ENCODE peak calls at places on chromosomes 5 and 9, in five cellular contexts. O is hepatocyte, L is NCI-H1417, T is amniotic stem cell, C is Kasumi-1. V is an unnamed sample.

GRCh38 chr9:98039474-98040072 is 17.0 kb upstream of the NANS start:
- DNase-seq in C (no peak), O (no peak), L (no peak), T (no peak), V (no peak)

GRCh38 chr9:18195223-18195622 is 278.7 kb upstream of the ADAMTSL1 start:
- DNase-seq in C (no peak), T (no peak), O (no peak), L (no peak), V (no peak)

GRCh38 chr5:150658699-150659265 is 2.3 kb upstream of the MYOZ3 start:
- DNase-seq in O (peak; percentile 16), C (no peak), L (no peak), T (no peak), V (no peak)

GRCh38 chr9:94498801-94499454 is 56.0 kb upstream of the PCAT7 start:
- DNase-seq in C (no peak), L (no peak), O (no peak), T (no peak), V (no peak)

GRCh38 chr5:160930361-160930760 is 78.3 kb upstream of the ATP10B start:
- DNase-seq in T (no peak), O (peak; percentile 78), C (no peak), L (no peak), V (no peak)

GRCh38 chr9:93061260-93061751 is 2.8 kb downstream of the SUSD3 start:
- DNase-seq in L (no peak), O (no peak), T (no peak), C (no peak), V (no peak)

GRCh38 chr5:41638685-41639084 is 128.3 kb upstream of the PLCXD3 start:
- DNase-seq in T (no peak), C (no peak), O (peak; percentile 18), L (no peak), V (no peak)

GRCh38 chr5:36250427-36250826 is 8.7 kb upstream of the NADK2 start:
- DNase-seq in O (no peak), C (no peak), T (no peak), L (no peak), V (no peak)

GRCh38 chr5:34656001-34656699 is at the start of gene RAI14:
- DNase-seq in L (no peak), O (peak; percentile 92), T (peak; percentile 68), C (no peak), V (peak; percentile 55)

GRCh38 chr5:119943148-119943547 is 313.8 kb downstream of the FAM170A start:
- DNase-seq in C (peak; percentile 24), L (no peak), T (no peak), O (no peak), V (no peak)

GRCh38 chr5:14675865-14676300 is 11.4 kb downstream of the OTULIN start:
- DNase-seq in O (no peak), L (no peak), C (peak; percentile 85), T (no peak), V (no peak)

GRCh38 chr5:180974612-180975315 is 13.9 kb upstream of the BTNL3 start:
- DNase-seq in L (no peak), O (no peak), T (no peak), C (no peak), V (no peak)

GRCh38 chr5:172733179-172733973 is 37.6 kb downstream of the DUSP1 start:
- DNase-seq in L (no peak), T (peak; percentile 88), C (no peak), O (peak; percentile 88), V (no peak)

GRCh38 chr9:104586496-104587180 is 12.6 kb downstream of the OR13C5 start:
- DNase-seq in L (no peak), T (no peak), O (peak; percentile 27), C (no peak), V (no peak)

GRCh38 chr9:115524467-115525059 is 406.6 kb upstream of the TNC start:
- DNase-seq in O (peak; percentile 75), C (peak; percentile 54), T (peak; percentile 56), L (peak; percentile 58), V (peak; percentile 54)

GRCh38 chr5:54520438-54520846 is 2.9 kb downstream of the SNX18 start:
- DNase-seq in T (no peak), L (no peak), O (peak; percentile 46), C (peak; percentile 70), V (no peak)

GRCh38 chr5:88393721-88394530 is 125.3 kb upstream of the TMEM161B start:
- DNase-seq in C (no peak), T (no peak), O (no peak), L (no peak), V (no peak)

GRCh38 chr5:51373880-51374523 is 9.2 kb upstream of the ISL1 start:
- DNase-seq in C (no peak), O (no peak), T (no peak), L (no peak), V (no peak)

GRCh38 chr9:4266602-4267001 is 33.3 kb downstream of the GLIS3 start:
- DNase-seq in C (no peak), L (no peak), O (no peak), T (no peak), V (no peak)

GRCh38 chr5:82355496-82355895 is 77.3 kb upstream of the RPS23 start:
- DNase-seq in T (no peak), L (no peak), C (no peak), O (no peak), V (no peak)

GRCh38 chr9:75930766-75931311 is 40.4 kb downstream of the PCSK5 start:
- DNase-seq in C (no peak), L (peak; percentile 9), T (no peak), O (no peak), V (no peak)

GRCh38 chr5:80070338-80071056 is 35.3 kb downstream of the THBS4 start:
- DNase-seq in L (no peak), O (no peak), C (no peak), T (no peak), V (no peak)

GRCh38 chr5:156892864-156893263 is 42.8 kb downstream of the PPP1R2B start:
- DNase-seq in L (no peak), O (no peak), T (no peak), C (no peak), V (no peak)

GRCh38 chr9:127058645-127059021 is 63.8 kb downstream of the ANGPTL2 start:
- DNase-seq in C (no peak), T (no peak), O (no peak), L (no peak), V (no peak)

GRCh38 chr9:133035669-133036068 is 4.9 kb downstream of the GTF3C5 start:
- DNase-seq in L (no peak), T (no peak), O (no peak), C (no peak), V (no peak)

GRCh38 chr9:3240651-3241268 is 285.0 kb downstream of the RFX3 start:
- DNase-seq in L (peak; percentile 67), O (peak; percentile 67), C (peak; percentile 34), T (peak; percentile 16), V (peak; percentile 45)

GRCh38 chr5:1654786-1655495 is 131.2 kb upstream of the LPCAT1 start:
- DNase-seq in O (no peak), L (no peak), C (no peak), T (no peak), V (no peak)

GRCh38 chr5:61329729-61330128 is 2.3 kb upstream of the ZSWIM6 start:
- DNase-seq in T (no peak), L (no peak), C (peak; percentile 18), O (peak; percentile 34), V (no peak)

GRCh38 chr5:150154618-150155134 is 969 bp downstream of the PDGFRB start:
- DNase-seq in C (no peak), T (no peak), O (no peak), L (no peak), V (no peak)

V was measured in NCI-H748 treated with DMSO at 0.1 percent for 48 hours.